ENCODE peak calls at places on chromosome 17, in five cellular contexts. One of them, this sample, is unnamed.

GRCh38 chr17:81543339-81543675 is 8.8 kb downstream of the FAAP100 start:
- DNase-seq in IMR-90: no peak
- DNase-seq in colonic mucosa: no peak
- DNase-seq in mesendoderm: no peak
- DNase-seq in PC-3: no peak
- DNase-seq in this sample: no peak

GRCh38 chr17:73584049-73584448 is 60.2 kb downstream of the SDK2 start:
- DNase-seq in IMR-90: no peak
- DNase-seq in colonic mucosa: no peak
- DNase-seq in PC-3: no peak
- DNase-seq in mesendoderm: no peak
- DNase-seq in this sample: no peak

GRCh38 chr17:64126918-64127317 is 3.0 kb downstream of the ERN1 start:
- DNase-seq in IMR-90: peak
- DNase-seq in PC-3: peak
- DNase-seq in colonic mucosa: no peak
- DNase-seq in mesendoderm: no peak
- DNase-seq in this sample: no peak

GRCh38 chr17:12024332-12024731 is 3.7 kb downstream of the MAP2K4 start:
- DNase-seq in mesendoderm: no peak
- DNase-seq in colonic mucosa: no peak
- DNase-seq in IMR-90: peak
- DNase-seq in PC-3: peak
- DNase-seq in this sample: no peak

GRCh38 chr17:73420897-73421296 is 109.1 kb upstream of the CDC42EP4 start:
- DNase-seq in IMR-90: peak
- DNase-seq in mesendoderm: peak
- DNase-seq in PC-3: peak
- DNase-seq in colonic mucosa: no peak
- DNase-seq in this sample: peak

GRCh38 chr17:49849711-49850610 is 2.1 kb upstream of the TAC4 start:
- DNase-seq in colonic mucosa: no peak
- DNase-seq in PC-3: no peak
- DNase-seq in mesendoderm: no peak
- DNase-seq in IMR-90: no peak
- DNase-seq in this sample: no peak

GRCh38 chr17:35082073-35082657 is 18.7 kb upstream of the RFFL start:
- DNase-seq in colonic mucosa: no peak
- DNase-seq in mesendoderm: no peak
- DNase-seq in PC-3: peak
- DNase-seq in IMR-90: peak
- DNase-seq in this sample: no peak

GRCh38 chr17:36722121-36722902 is 120.9 kb downstream of the MRM1 start:
- DNase-seq in IMR-90: peak
- DNase-seq in mesendoderm: peak
- DNase-seq in PC-3: peak
- DNase-seq in colonic mucosa: peak
- DNase-seq in this sample: peak

GRCh38 chr17:76594676-76595075 is 9.0 kb upstream of the ST6GALNAC2 start:
- DNase-seq in IMR-90: no peak
- DNase-seq in mesendoderm: no peak
- DNase-seq in colonic mucosa: no peak
- DNase-seq in PC-3: no peak
- DNase-seq in this sample: no peak

GRCh38 chr17:59465949-59466307 is 99.5 kb upstream of the DHX40 start:
- DNase-seq in PC-3: no peak
- DNase-seq in mesendoderm: no peak
- DNase-seq in IMR-90: no peak
- DNase-seq in colonic mucosa: no peak
- DNase-seq in this sample: no peak

GRCh38 chr17:17836818-17837379 is at the start of gene SREBF1:
- DNase-seq in IMR-90: peak
- DNase-seq in PC-3: peak
- DNase-seq in mesendoderm: peak
- DNase-seq in colonic mucosa: peak
- DNase-seq in this sample: peak

GRCh38 chr17:17420035-17420434 is 56.8 kb upstream of the MED9 start:
- DNase-seq in mesendoderm: no peak
- DNase-seq in IMR-90: no peak
- DNase-seq in PC-3: no peak
- DNase-seq in colonic mucosa: no peak
- DNase-seq in this sample: peak

GRCh38 chr17:16928406-16929280 is 43.3 kb downstream of the TNFRSF13B start:
- DNase-seq in PC-3: no peak
- DNase-seq in colonic mucosa: no peak
- DNase-seq in IMR-90: no peak
- DNase-seq in mesendoderm: no peak
- DNase-seq in this sample: peak

GRCh38 chr17:19645608-19646250 is 2.8 kb upstream of the ALDH3A2 start:
- DNase-seq in PC-3: peak
- DNase-seq in colonic mucosa: peak
- DNase-seq in mesendoderm: peak
- DNase-seq in IMR-90: no peak
- DNase-seq in this sample: no peak

GRCh38 chr17:78839762-78840529 is 668 bp downstream of the USP36 start:
- DNase-seq in colonic mucosa: peak
- DNase-seq in PC-3: peak
- DNase-seq in IMR-90: peak
- DNase-seq in mesendoderm: peak
- DNase-seq in this sample: peak

GRCh38 chr17:65799454-65799853 is 238.0 kb upstream of the AXIN2 start:
- DNase-seq in IMR-90: no peak
- DNase-seq in PC-3: no peak
- DNase-seq in colonic mucosa: no peak
- DNase-seq in mesendoderm: no peak
- DNase-seq in this sample: no peak

GRCh38 chr17:81126281-81127132 is 38.8 kb upstream of the PVALEF start:
- DNase-seq in IMR-90: no peak
- DNase-seq in colonic mucosa: no peak
- DNase-seq in mesendoderm: no peak
- DNase-seq in PC-3: no peak
- DNase-seq in this sample: no peak

GRCh38 chr17:55423535-55423934 is 1.9 kb upstream of the MMD start:
- DNase-seq in IMR-90: no peak
- DNase-seq in PC-3: no peak
- DNase-seq in mesendoderm: no peak
- DNase-seq in colonic mucosa: no peak
- DNase-seq in this sample: no peak

GRCh38 chr17:4004517-4005295 is 40.5 kb upstream of the ATP2A3 start:
- DNase-seq in colonic mucosa: peak
- DNase-seq in mesendoderm: peak
- DNase-seq in IMR-90: no peak
- DNase-seq in PC-3: peak
- DNase-seq in this sample: peak

GRCh38 chr17:83195330-83196087 is 116.1 kb downstream of the METRNL start:
- DNase-seq in PC-3: no peak
- DNase-seq in colonic mucosa: no peak
- DNase-seq in IMR-90: no peak
- DNase-seq in mesendoderm: no peak
- DNase-seq in this sample: peak

GRCh38 chr17:61409301-61410099 is 9.9 kb downstream of the TBX2 start:
- DNase-seq in colonic mucosa: peak
- DNase-seq in IMR-90: peak
- DNase-seq in PC-3: peak
- DNase-seq in mesendoderm: no peak
- DNase-seq in this sample: peak

GRCh38 chr17:64190468-64190867 is 60.5 kb upstream of the ERN1 start:
- DNase-seq in PC-3: no peak
- DNase-seq in IMR-90: no peak
- DNase-seq in colonic mucosa: no peak
- DNase-seq in mesendoderm: no peak
- DNase-seq in this sample: no peak

GRCh38 chr17:52419256-52419655 is 260.7 kb upstream of the CA10 start:
- DNase-seq in PC-3: peak
- DNase-seq in colonic mucosa: no peak
- DNase-seq in IMR-90: no peak
- DNase-seq in mesendoderm: no peak
- DNase-seq in this sample: no peak

GRCh38 chr17:48825446-48826381 is 5.1 kb upstream of the CALCOCO2 start:
- DNase-seq in colonic mucosa: no peak
- DNase-seq in mesendoderm: peak
- DNase-seq in PC-3: peak
- DNase-seq in IMR-90: peak
- DNase-seq in this sample: no peak

GRCh38 chr17:49217651-49218413 is 7.3 kb downstream of the ABI3 start:
- DNase-seq in IMR-90: no peak
- DNase-seq in mesendoderm: no peak
- DNase-seq in colonic mucosa: peak
- DNase-seq in PC-3: no peak
- DNase-seq in this sample: peak

GRCh38 chr17:18184143-18185007 is 747 bp downstream of the ALKBH5 start:
- DNase-seq in IMR-90: peak
- DNase-seq in mesendoderm: peak
- DNase-seq in PC-3: peak
- DNase-seq in colonic mucosa: peak
- DNase-seq in this sample: peak

GRCh38 chr17:35175638-35176415 is 18.4 kb downstream of the SLC35G3 start:
- DNase-seq in PC-3: no peak
- DNase-seq in mesendoderm: no peak
- DNase-seq in colonic mucosa: no peak
- DNase-seq in IMR-90: no peak
- DNase-seq in this sample: no peak

GRCh38 chr17:62573480-62574117 is 53.9 kb upstream of the MRC2 start:
- DNase-seq in colonic mucosa: no peak
- DNase-seq in PC-3: no peak
- DNase-seq in IMR-90: peak
- DNase-seq in mesendoderm: no peak
- DNase-seq in this sample: no peak
- H3K9ac ChIP-seq in colonic mucosa: no peak
- H3K9ac ChIP-seq in PC-3: no peak
- H3K9ac ChIP-seq in IMR-90: no peak
- H3K9ac ChIP-seq in mesendoderm: no peak
- H3K9ac ChIP-seq in this sample: no peak

GRCh38 chr17:57902117-57902799 is 52.4 kb upstream of the MRPS23 start:
- DNase-seq in mesendoderm: no peak
- DNase-seq in PC-3: no peak
- DNase-seq in colonic mucosa: no peak
- DNase-seq in IMR-90: no peak
- DNase-seq in this sample: no peak
- H3K4me3 ChIP-seq in mesendoderm: no peak
- H3K4me3 ChIP-seq in PC-3: no peak
- H3K4me3 ChIP-seq in colonic mucosa: peak
- H3K4me3 ChIP-seq in IMR-90: no peak
- H3K4me3 ChIP-seq in this sample: no peak

DNA sequence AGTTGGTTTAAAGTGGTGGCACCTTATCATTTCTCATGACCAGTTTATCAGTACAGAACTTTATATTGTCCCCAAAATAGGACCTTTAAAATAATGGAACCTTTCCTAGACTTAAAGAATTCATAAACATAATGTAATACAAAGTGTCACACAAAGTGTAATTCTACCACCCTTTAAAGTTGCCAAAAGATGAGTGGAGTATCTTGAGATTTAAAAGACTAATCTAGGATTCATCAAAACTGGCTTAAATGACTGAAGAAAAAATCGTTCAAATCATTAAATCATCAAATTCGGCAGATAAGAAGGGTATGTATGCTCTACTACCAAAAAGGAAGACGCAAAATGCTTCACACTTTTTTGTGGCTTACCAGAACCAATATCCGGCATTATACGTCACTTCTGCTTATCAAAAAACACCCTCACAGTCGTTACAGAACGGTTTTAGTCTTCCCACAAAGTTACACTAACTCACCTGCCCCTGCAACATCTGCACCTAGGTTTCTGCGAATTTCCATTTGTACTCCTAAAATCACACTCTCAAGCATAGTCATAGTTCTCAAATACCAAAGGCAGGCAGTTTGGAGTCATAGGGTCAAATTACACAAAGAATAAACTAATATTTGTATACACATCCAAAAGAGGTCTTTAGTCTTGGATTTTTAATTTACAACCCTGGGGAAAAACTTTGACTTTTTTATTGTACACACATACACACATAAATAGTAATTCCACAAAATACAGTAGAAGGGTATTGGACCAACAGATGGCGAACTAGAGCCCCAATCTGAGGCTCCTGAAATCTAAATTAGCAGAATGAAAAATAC is 1.4 kb upstream of the KANSL1 start:
- DNase-seq in mesendoderm: peak
- DNase-seq in IMR-90: peak
- DNase-seq in PC-3: peak
- DNase-seq in colonic mucosa: peak
- DNase-seq in this sample: no peak
- H3K9ac ChIP-seq in mesendoderm: peak
- H3K9ac ChIP-seq in IMR-90: peak
- H3K9ac ChIP-seq in PC-3: peak
- H3K9ac ChIP-seq in colonic mucosa: peak
- H3K9ac ChIP-seq in this sample: no peak

DNA sequence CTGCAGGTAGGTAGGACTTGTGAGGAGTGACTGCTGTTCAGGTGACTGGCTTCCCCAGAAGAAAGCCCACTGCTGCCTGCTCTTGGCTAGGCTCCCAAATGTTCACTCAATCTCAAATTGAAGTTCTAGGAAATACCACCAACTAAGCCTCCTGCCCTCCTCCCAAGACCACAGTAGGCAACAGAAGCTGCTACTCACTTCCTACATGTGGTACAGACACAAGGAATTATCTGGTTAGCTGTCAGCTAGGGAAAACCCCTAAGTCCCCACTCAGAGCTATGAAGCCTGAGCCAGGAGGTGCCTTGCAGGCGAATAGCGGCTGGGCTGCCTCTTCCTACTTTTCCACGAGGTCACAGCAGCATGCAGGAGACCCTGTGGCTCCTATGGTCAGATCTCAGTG is 4.9 kb downstream of the FBXO39 start:
- DNase-seq in mesendoderm: no peak
- DNase-seq in colonic mucosa: no peak
- DNase-seq in IMR-90: no peak
- DNase-seq in PC-3: no peak
- DNase-seq in this sample: no peak
- H3K4me3 ChIP-seq in mesendoderm: no peak
- H3K4me3 ChIP-seq in colonic mucosa: no peak
- H3K4me3 ChIP-seq in IMR-90: no peak
- H3K4me3 ChIP-seq in PC-3: no peak
- H3K4me3 ChIP-seq in this sample: no peak

GRCh38 chr17:40068917-40069750 is 6.4 kb downstream of the THRA start:
- DNase-seq in mesendoderm: peak
- DNase-seq in IMR-90: peak
- DNase-seq in PC-3: peak
- DNase-seq in colonic mucosa: peak
- DNase-seq in this sample: peak
- H3K9ac ChIP-seq in mesendoderm: peak
- H3K9ac ChIP-seq in IMR-90: peak
- H3K9ac ChIP-seq in PC-3: peak
- H3K9ac ChIP-seq in colonic mucosa: peak
- H3K9ac ChIP-seq in this sample: peak